ENCODE peak calls at places on chromosomes 6 and 20, in six cellular contexts. One of them, this sample, is unnamed.

GRCh38 chr20:5535211-5535756 is 214.9 kb upstream of the SHLD1 start:
- DNase-seq in choroid plexus epithelial cell: peak
- DNase-seq in HepG2: peak
- DNase-seq in A549: peak
- DNase-seq in HFFc6: peak
- DNase-seq in upper lobe of right lung: no peak
- DNase-seq in this sample: no peak

GRCh38 chr20:51280047-51280446 is 257.1 kb upstream of the KCNG1 start:
- DNase-seq in choroid plexus epithelial cell: no peak
- DNase-seq in HepG2: no peak
- DNase-seq in A549: no peak
- DNase-seq in HFFc6: no peak
- DNase-seq in upper lobe of right lung: no peak
- DNase-seq in this sample: no peak

GRCh38 chr6:168021581-168021980 is 24.1 kb downstream of the KIF25 start:
- DNase-seq in choroid plexus epithelial cell: no peak
- DNase-seq in HepG2: no peak
- DNase-seq in A549: no peak
- DNase-seq in HFFc6: no peak
- DNase-seq in upper lobe of right lung: no peak
- DNase-seq in this sample: no peak

GRCh38 chr20:24950836-24951525 is 1.9 kb downstream of the CST7 start:
- DNase-seq in choroid plexus epithelial cell: no peak
- DNase-seq in HepG2: no peak
- DNase-seq in A549: no peak
- DNase-seq in HFFc6: no peak
- DNase-seq in upper lobe of right lung: peak
- DNase-seq in this sample: no peak

GRCh38 chr20:3402453-3402852 is 5.0 kb downstream of the DNAAF9 start:
- DNase-seq in choroid plexus epithelial cell: no peak
- DNase-seq in HepG2: no peak
- DNase-seq in A549: no peak
- DNase-seq in HFFc6: no peak
- DNase-seq in upper lobe of right lung: no peak
- DNase-seq in this sample: no peak

GRCh38 chr6:26388014-26388413 is 5.1 kb downstream of the BTN2A2 start:
- DNase-seq in choroid plexus epithelial cell: no peak
- DNase-seq in HepG2: peak
- DNase-seq in A549: no peak
- DNase-seq in HFFc6: no peak
- DNase-seq in upper lobe of right lung: no peak
- DNase-seq in this sample: no peak

GRCh38 chr6:87154641-87155271 is 609 bp upstream of the ZNF292 start:
- DNase-seq in choroid plexus epithelial cell: peak
- DNase-seq in HepG2: no peak
- DNase-seq in A549: peak
- DNase-seq in HFFc6: peak
- DNase-seq in upper lobe of right lung: no peak
- DNase-seq in this sample: peak

GRCh38 chr6:109212683-109213082 is 117.4 kb downstream of the CEP57L1 start:
- DNase-seq in choroid plexus epithelial cell: no peak
- DNase-seq in HepG2: no peak
- DNase-seq in A549: no peak
- DNase-seq in HFFc6: no peak
- DNase-seq in upper lobe of right lung: no peak
- DNase-seq in this sample: no peak

GRCh38 chr6:11656486-11656885 is 118.9 kb downstream of the TMEM170B start:
- DNase-seq in choroid plexus epithelial cell: no peak
- DNase-seq in HepG2: no peak
- DNase-seq in A549: no peak
- DNase-seq in HFFc6: no peak
- DNase-seq in upper lobe of right lung: no peak
- DNase-seq in this sample: no peak

GRCh38 chr6:38404900-38405556 is 234.7 kb downstream of the BTBD9 start:
- DNase-seq in choroid plexus epithelial cell: peak
- DNase-seq in HepG2: peak
- DNase-seq in A549: peak
- DNase-seq in HFFc6: no peak
- DNase-seq in upper lobe of right lung: no peak
- DNase-seq in this sample: peak

GRCh38 chr20:3550857-3551256 is 80.0 kb downstream of the ATRN start:
- DNase-seq in choroid plexus epithelial cell: no peak
- DNase-seq in HepG2: no peak
- DNase-seq in A549: no peak
- DNase-seq in HFFc6: no peak
- DNase-seq in upper lobe of right lung: no peak
- DNase-seq in this sample: no peak

GRCh38 chr20:4108495-4109306 is 93.3 kb upstream of the RNF24 start:
- DNase-seq in choroid plexus epithelial cell: peak
- DNase-seq in HepG2: peak
- DNase-seq in A549: peak
- DNase-seq in HFFc6: peak
- DNase-seq in upper lobe of right lung: peak
- DNase-seq in this sample: peak

GRCh38 chr20:5159928-5160327 is 33.1 kb downstream of the CDS2 start:
- DNase-seq in choroid plexus epithelial cell: no peak
- DNase-seq in HepG2: no peak
- DNase-seq in A549: no peak
- DNase-seq in HFFc6: no peak
- DNase-seq in upper lobe of right lung: no peak
- DNase-seq in this sample: no peak

GRCh38 chr20:18046535-18046934 is 11.2 kb downstream of the OVOL2 start:
- DNase-seq in choroid plexus epithelial cell: no peak
- DNase-seq in HepG2: no peak
- DNase-seq in A549: no peak
- DNase-seq in HFFc6: no peak
- DNase-seq in upper lobe of right lung: no peak
- DNase-seq in this sample: no peak

GRCh38 chr6:5846889-5847288 is 159.8 kb downstream of the NRN1 start:
- DNase-seq in choroid plexus epithelial cell: no peak
- DNase-seq in HepG2: no peak
- DNase-seq in A549: no peak
- DNase-seq in HFFc6: no peak
- DNase-seq in upper lobe of right lung: no peak
- DNase-seq in this sample: no peak

GRCh38 chr6:31175961-31176360 is 5.5 kb upstream of the POU5F1 start:
- DNase-seq in choroid plexus epithelial cell: no peak
- DNase-seq in HepG2: no peak
- DNase-seq in A549: no peak
- DNase-seq in HFFc6: peak
- DNase-seq in upper lobe of right lung: no peak
- DNase-seq in this sample: no peak

GRCh38 chr20:44187054-44187762 is at the start of gene JPH2:
- DNase-seq in choroid plexus epithelial cell: peak
- DNase-seq in HepG2: no peak
- DNase-seq in A549: peak
- DNase-seq in HFFc6: peak
- DNase-seq in upper lobe of right lung: no peak
- DNase-seq in this sample: no peak

GRCh38 chr6:35468980-35469710 is 944 bp downstream of the RPL10A start:
- DNase-seq in choroid plexus epithelial cell: no peak
- DNase-seq in HepG2: no peak
- DNase-seq in A549: no peak
- DNase-seq in HFFc6: no peak
- DNase-seq in upper lobe of right lung: peak
- DNase-seq in this sample: no peak

GRCh38 chr20:52303281-52303950 is 111.8 kb upstream of the ZFP64 start:
- DNase-seq in choroid plexus epithelial cell: no peak
- DNase-seq in HepG2: no peak
- DNase-seq in A549: no peak
- DNase-seq in HFFc6: no peak
- DNase-seq in upper lobe of right lung: no peak
- DNase-seq in this sample: no peak

GRCh38 chr6:89087881-89088280 is 7.3 kb downstream of the PNRC1 start:
- DNase-seq in choroid plexus epithelial cell: no peak
- DNase-seq in HepG2: no peak
- DNase-seq in A549: no peak
- DNase-seq in HFFc6: no peak
- DNase-seq in upper lobe of right lung: no peak
- DNase-seq in this sample: no peak

GRCh38 chr6:157089258-157089657 is 234.1 kb downstream of the TMEM242 start:
- DNase-seq in choroid plexus epithelial cell: peak
- DNase-seq in HepG2: peak
- DNase-seq in A549: peak
- DNase-seq in HFFc6: peak
- DNase-seq in upper lobe of right lung: no peak
- DNase-seq in this sample: no peak

GRCh38 chr6:4369616-4370015 is 234.2 kb upstream of the ECI2 start:
- DNase-seq in choroid plexus epithelial cell: peak
- DNase-seq in HepG2: no peak
- DNase-seq in A549: no peak
- DNase-seq in HFFc6: peak
- DNase-seq in upper lobe of right lung: no peak
- DNase-seq in this sample: peak

GRCh38 chr6:150027806-150028565 is 2.7 kb upstream of the RAET1L start:
- DNase-seq in choroid plexus epithelial cell: no peak
- DNase-seq in HepG2: no peak
- DNase-seq in A549: no peak
- DNase-seq in HFFc6: no peak
- DNase-seq in upper lobe of right lung: no peak
- DNase-seq in this sample: no peak

GRCh38 chr20:56788041-56788670 is 159.1 kb downstream of the TFAP2C start:
- DNase-seq in choroid plexus epithelial cell: peak
- DNase-seq in HepG2: peak
- DNase-seq in A549: peak
- DNase-seq in HFFc6: peak
- DNase-seq in upper lobe of right lung: no peak
- DNase-seq in this sample: peak

GRCh38 chr20:5073154-5074049 is 46.4 kb downstream of the PCNA start:
- DNase-seq in choroid plexus epithelial cell: peak
- DNase-seq in HepG2: peak
- DNase-seq in A549: peak
- DNase-seq in HFFc6: peak
- DNase-seq in upper lobe of right lung: peak
- DNase-seq in this sample: peak

GRCh38 chr6:155530219-155530834 is 74.7 kb upstream of the NOX3 start:
- DNase-seq in choroid plexus epithelial cell: peak
- DNase-seq in HepG2: peak
- DNase-seq in A549: peak
- DNase-seq in HFFc6: peak
- DNase-seq in upper lobe of right lung: no peak
- DNase-seq in this sample: no peak

GRCh38 chr20:58722379-58722778 is 29.8 kb downstream of the NPEPL1 start:
- DNase-seq in choroid plexus epithelial cell: no peak
- DNase-seq in HepG2: no peak
- DNase-seq in A549: no peak
- DNase-seq in HFFc6: no peak
- DNase-seq in upper lobe of right lung: no peak
- DNase-seq in this sample: no peak

GRCh38 chr6:2037230-2037926 is 208.0 kb downstream of the GMDS start:
- DNase-seq in choroid plexus epithelial cell: peak
- DNase-seq in HepG2: no peak
- DNase-seq in A549: peak
- DNase-seq in HFFc6: peak
- DNase-seq in upper lobe of right lung: no peak
- DNase-seq in this sample: no peak
- TF ChIP-seq CTCF in choroid plexus epithelial cell: peak
- TF ChIP-seq CTCF in HepG2: no peak
- TF ChIP-seq CTCF in A549: no peak
- TF ChIP-seq CTCF in HFFc6: peak
- TF ChIP-seq CTCF in upper lobe of right lung: no peak
- TF ChIP-seq CTCF in this sample: peak

GRCh38 chr20:7272512-7272911 is 505.0 kb downstream of the BMP2 start:
- DNase-seq in choroid plexus epithelial cell: peak
- DNase-seq in HepG2: no peak
- DNase-seq in A549: no peak
- DNase-seq in HFFc6: no peak
- DNase-seq in upper lobe of right lung: no peak
- DNase-seq in this sample: no peak
- TF ChIP-seq CTCF in choroid plexus epithelial cell: peak
- TF ChIP-seq CTCF in HepG2: peak
- TF ChIP-seq CTCF in A549: no peak
- TF ChIP-seq CTCF in HFFc6: no peak
- TF ChIP-seq CTCF in upper lobe of right lung: no peak
- TF ChIP-seq CTCF in this sample: no peak

GRCh38 chr6:112283621-112284020 is 29.3 kb upstream of the LAMA4 start:
- DNase-seq in choroid plexus epithelial cell: no peak
- DNase-seq in HepG2: no peak
- DNase-seq in A549: no peak
- DNase-seq in HFFc6: no peak
- DNase-seq in upper lobe of right lung: no peak
- DNase-seq in this sample: no peak

GRCh38 chr6:112279044-112279916 is 24.9 kb upstream of the LAMA4 start:
- DNase-seq in choroid plexus epithelial cell: no peak
- DNase-seq in HepG2: no peak
- DNase-seq in A549: no peak
- DNase-seq in HFFc6: no peak
- DNase-seq in upper lobe of right lung: no peak
- DNase-seq in this sample: no peak

GRCh38 chr6:112284603-112285002 is 30.2 kb upstream of the LAMA4 start:
- DNase-seq in choroid plexus epithelial cell: no peak
- DNase-seq in HepG2: no peak
- DNase-seq in A549: no peak
- DNase-seq in HFFc6: no peak
- DNase-seq in upper lobe of right lung: no peak
- DNase-seq in this sample: no peak

GRCh38 chr6:112286010-112286409 is 31.6 kb upstream of the LAMA4 start:
- DNase-seq in choroid plexus epithelial cell: no peak
- DNase-seq in HepG2: no peak
- DNase-seq in A549: no peak
- DNase-seq in HFFc6: no peak
- DNase-seq in upper lobe of right lung: no peak
- DNase-seq in this sample: no peak

GRCh38 chr6:112282217-112282616 is 27.9 kb upstream of the LAMA4 start:
- DNase-seq in choroid plexus epithelial cell: peak
- DNase-seq in HepG2: no peak
- DNase-seq in A549: peak
- DNase-seq in HFFc6: peak
- DNase-seq in upper lobe of right lung: no peak
- DNase-seq in this sample: no peak
- TF ChIP-seq CTCF in choroid plexus epithelial cell: peak
- TF ChIP-seq CTCF in HepG2: no peak
- TF ChIP-seq CTCF in A549: no peak
- TF ChIP-seq CTCF in HFFc6: peak
- TF ChIP-seq CTCF in upper lobe of right lung: peak
- TF ChIP-seq CTCF in this sample: no peak

DNA sequence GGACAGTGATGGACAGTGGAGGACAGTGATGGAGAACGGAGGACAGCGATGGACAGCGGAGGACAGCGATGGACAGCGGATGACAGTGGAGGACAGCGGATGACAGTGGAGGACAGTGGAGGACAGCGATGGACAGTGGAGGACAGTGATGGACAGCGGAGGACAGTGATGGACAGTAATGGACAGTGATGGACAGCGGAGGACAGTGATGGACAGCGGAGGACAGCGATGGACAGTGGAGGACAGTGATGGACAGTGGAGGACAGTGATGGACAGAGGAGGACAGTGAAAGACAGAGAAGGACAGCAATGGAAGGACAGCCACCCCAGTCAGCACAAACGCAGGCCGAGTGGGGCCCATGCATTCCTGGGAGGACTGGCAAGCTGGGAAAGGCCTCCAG is 3.4 kb upstream of the NKAIN4 start:
- DNase-seq in choroid plexus epithelial cell: no peak
- DNase-seq in HepG2: no peak
- DNase-seq in A549: no peak
- DNase-seq in HFFc6: no peak
- DNase-seq in upper lobe of right lung: no peak
- DNase-seq in this sample: no peak
- TF ChIP-seq CTCF in choroid plexus epithelial cell: no peak
- TF ChIP-seq CTCF in HepG2: no peak
- TF ChIP-seq CTCF in A549: no peak
- TF ChIP-seq CTCF in HFFc6: no peak
- TF ChIP-seq CTCF in upper lobe of right lung: no peak
- TF ChIP-seq CTCF in this sample: no peak

This sample was measured in LNCaP clone FGC.